ENCODE peak calls at places on chromosomes 13 and 19, in ten cellular contexts. A is lung, E is right cardiac atrium, G is HepG2, B is heart left ventricle, Y is Panc1, L is lower lobe of right lung, X is left lung, W is upper lobe of left lung, V is body of pancreas. Q is an unnamed sample. For H3K4me1, the result is how much of the 10 kb centered on the place peaks cover.

GRCh38 chr19:8526345-8527062 is 12.5 kb upstream of the ZNF414 start:
- ATAC-seq in E (peak), A (peak), X (peak), W (peak), V (peak), Y (peak), G (peak), B (peak), L (peak), Q (peak)

GRCh38 chr19:16588824-16589577 is 16.8 kb upstream of the SLC35E1 start:
- ATAC-seq in E (no peak), V (no peak), W (no peak), L (no peak), Y (no peak), G (no peak), X (no peak), B (no peak), A (no peak), Q (no peak)

GRCh38 chr13:20121154-20121515 is 39.7 kb downstream of the GJA3 start:
- ATAC-seq in V (no peak), G (peak), X (no peak), Y (no peak), B (no peak), W (no peak), A (no peak), L (no peak), E (no peak), Q (no peak)

GRCh38 chr13:113272791-113273190 is 24.2 kb upstream of the LAMP1 start:
- ATAC-seq in B (peak), E (peak), L (peak), A (peak), G (no peak), X (peak), Y (no peak), W (peak), V (no peak), Q (no peak)

GRCh38 chr13:73929287-73929932 is 204.8 kb downstream of the KLF12 start:
- ATAC-seq in L (no peak), E (no peak), V (no peak), G (no peak), A (no peak), W (no peak), Y (no peak), X (no peak), B (no peak), Q (no peak)

GRCh38 chr19:56403764-56404704 is at the start of gene ZNF583:
- ATAC-seq in X (peak), A (peak), E (peak), L (peak), Y (peak), G (peak), W (peak), B (peak), V (peak), Q (peak)

GRCh38 chr19:3381701-3382372 is 15.5 kb downstream of the NFIC start:
- ATAC-seq in V (no peak), B (no peak), E (no peak), W (no peak), X (no peak), L (peak), G (no peak), A (no peak), Y (no peak), Q (no peak)

GRCh38 chr13:46598820-46599180 is 45.8 kb downstream of the LRCH1 start:
- ATAC-seq in B (no peak), G (no peak), E (no peak), A (no peak), W (no peak), Y (no peak), V (no peak), X (no peak), L (no peak), Q (no peak)

GRCh38 chr19:1123885-1124677 is 20.3 kb downstream of the GPX4 start:
- ATAC-seq in A (no peak), V (no peak), W (no peak), X (no peak), Y (peak), G (no peak), B (no peak), E (no peak), L (no peak), Q (peak)

GRCh38 chr19:44925114-44925891 is 10.9 kb downstream of the APOC1 start:
- ATAC-seq in B (peak), L (peak), W (peak), G (peak), E (peak), V (no peak), A (no peak), Y (no peak), X (peak), Q (peak)

GRCh38 chr13:75219479-75220237 is 262.3 kb downstream of the TBC1D4 start:
- ATAC-seq in L (peak), A (peak), W (peak), Y (peak), E (peak), G (peak), X (peak), B (peak), V (peak), Q (peak)

GRCh38 chr13:40080676-40081075 is 425.2 kb downstream of the COG6 start:
- ATAC-seq in E (no peak), W (no peak), G (no peak), X (no peak), B (no peak), V (no peak), L (no peak), A (no peak), Y (no peak), Q (no peak)

GRCh38 chr13:24741016-24741662 is 22.8 kb upstream of the RNF17 start:
- ATAC-seq in E (no peak), B (no peak), G (peak), L (peak), W (peak), A (no peak), V (no peak), Y (peak), X (peak), Q (no peak)

GRCh38 chr13:110698689-110699088 is 7.2 kb downstream of the CARS2 start:
- ATAC-seq in L (no peak), Y (no peak), V (no peak), E (no peak), B (no peak), A (no peak), X (no peak), G (no peak), W (no peak), Q (no peak)

GRCh38 chr19:4539697-4540581 is at the start of gene LRG1:
- ATAC-seq in G (peak), Y (no peak), V (peak), B (peak), A (peak), E (peak), L (peak), X (peak), W (peak), Q (peak)

DNA sequence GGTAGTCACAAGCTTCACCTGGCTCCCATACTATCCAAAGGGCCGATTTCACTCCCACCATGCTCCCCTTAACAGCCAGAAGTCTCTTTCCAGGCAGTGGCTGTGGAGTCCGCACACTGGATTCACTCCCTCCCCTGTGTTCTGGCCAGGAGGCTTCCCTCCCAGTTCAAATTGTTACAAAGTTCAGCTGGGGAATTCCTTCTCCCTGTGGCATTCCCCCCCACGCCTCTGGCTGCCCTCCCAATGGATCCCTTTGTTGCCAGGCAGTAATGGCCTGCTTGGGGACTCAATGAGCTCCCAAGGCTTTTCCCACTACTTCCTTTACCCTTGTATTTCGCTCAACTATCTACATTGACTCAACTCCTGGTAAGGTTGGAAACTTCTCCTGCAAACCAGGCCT is 1921.4 kb upstream of the PCDH20 start:
- ATAC-seq in L (peak), W (no peak), A (no peak), V (no peak), B (no peak), Y (no peak), G (no peak), X (no peak), E (no peak), Q (no peak)
- H3K4me1 ChIP-seq in L (under half), W (under half), A (under half), V (under half), B (under half), Y (under half), G (under half), X (under half), E (under half), Q (under half)

DNA sequence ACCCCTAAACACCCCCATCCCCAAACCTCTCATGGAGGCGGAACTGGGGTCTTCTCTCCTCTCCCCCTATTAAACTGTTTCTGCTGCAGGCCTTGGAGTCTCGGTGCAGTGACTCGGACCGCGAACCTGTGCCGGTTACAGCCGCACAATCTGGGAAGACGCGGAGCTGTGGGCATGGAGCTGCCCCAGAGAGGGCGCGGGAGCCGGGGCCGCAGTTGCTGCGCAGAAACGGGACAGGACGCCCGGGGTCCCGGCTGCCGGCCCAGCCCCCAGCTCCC is 450 bp downstream of the ZNF442 start:
- ATAC-seq in X (peak), V (peak), B (peak), Y (peak), A (peak), E (peak), G (peak), W (peak), L (peak), Q (peak)
- H3K27ac ChIP-seq in X (peak), V (peak), B (peak), Y (peak), A (peak), E (peak), G (peak), W (peak), L (peak), Q (peak)

DNA sequence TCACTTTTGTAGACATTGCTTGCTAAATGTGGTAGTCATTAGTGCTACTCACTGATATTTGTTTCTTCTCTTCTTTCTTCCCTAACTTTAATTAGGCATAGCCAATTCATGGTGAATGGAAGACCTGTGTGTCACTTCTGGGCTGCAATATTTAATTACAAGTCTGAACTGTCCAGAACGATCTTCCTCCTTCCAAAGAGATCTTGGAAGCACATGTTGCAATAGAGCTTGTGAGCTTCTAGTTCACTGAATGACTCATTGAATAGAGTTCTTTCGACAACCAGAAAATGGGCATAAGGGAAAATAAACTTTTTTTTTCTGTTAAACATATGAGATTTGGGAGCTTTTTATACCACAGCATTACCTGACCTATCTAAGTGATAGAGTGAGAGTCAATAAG is 1264.6 kb downstream of the PCDH9 start:
- ATAC-seq in Y (no peak), L (no peak), V (no peak), E (no peak), A (no peak), W (no peak), B (no peak), G (no peak), X (no peak), Q (no peak)
- H3K4me1 ChIP-seq in Y (under half), L (under half), V (under half), E (under half), A (under half), W (under half), B (under half), G (under half), X (under half), Q (under half)

DNA sequence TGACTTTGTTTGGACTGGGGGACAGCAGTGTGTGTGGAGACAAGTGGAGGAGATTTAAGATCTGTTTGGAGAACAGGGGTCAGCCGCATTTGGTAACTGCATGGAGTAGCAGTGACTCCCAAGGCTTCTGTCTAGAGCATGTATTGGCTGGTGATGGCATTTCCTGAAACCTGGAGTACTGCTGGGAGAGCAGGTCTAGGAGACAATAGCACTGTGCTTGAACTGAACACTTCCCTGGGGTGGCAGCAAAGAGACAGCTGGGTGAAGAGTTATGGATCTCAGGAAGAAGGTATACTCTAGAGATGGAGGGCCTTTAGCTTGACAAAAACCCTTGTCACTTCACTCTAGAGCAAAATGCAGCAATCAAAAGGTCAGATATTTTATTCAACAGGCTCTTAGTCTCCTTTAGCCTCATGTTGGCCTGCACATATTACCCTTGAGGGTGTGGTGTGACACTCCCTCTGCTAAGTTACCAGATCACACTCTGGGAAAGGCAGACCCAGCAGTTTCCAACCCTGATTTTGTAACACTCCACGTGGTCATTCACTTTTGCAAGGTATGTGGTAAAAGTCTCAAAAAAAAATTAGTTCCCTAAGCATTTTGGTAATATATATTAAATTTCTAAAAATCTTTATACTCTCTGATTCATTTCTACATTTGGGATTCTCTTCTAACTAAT is 70.2 kb downstream of the DHRS12 start:
- ATAC-seq in X (peak), L (peak), Y (peak), B (no peak), A (no peak), W (no peak), E (peak), V (no peak), G (peak), Q (peak)
- H3K27ac ChIP-seq in X (peak), L (no peak), Y (no peak), B (no peak), A (no peak), W (no peak), E (peak), V (no peak), G (no peak), Q (no peak)